ENCODE peak calls at places on chromosomes 5 and 9, in nine cellular contexts. A is CD8-positive, alpha-beta T cell; C is ascending aorta; E is heart right ventricle; N is uterus; Y is transverse colon; H is endodermal cell; U is IMR-90; P is sigmoid colon. J is an unnamed sample.
A peak's percentile ranks its signal among the peaks of the same experiment; 100 is the strongest.

GRCh38 chr9:2234371-2234893 is 219.3 kb downstream of the SMARCA2 start:
- DNase-seq in A (no peak), C (no peak), E (peak; percentile 12), N (peak; percentile 31), Y (no peak), H (no peak), U (peak; percentile 21), P (peak; percentile 71), J (peak; percentile 11)

GRCh38 chr9:109205526-109205925 is 38.5 kb upstream of the FRRS1L start:
- DNase-seq in A (no peak), C (no peak), E (no peak), N (no peak), Y (no peak), H (no peak), U (no peak), P (no peak), J (no peak)

GRCh38 chr9:8832956-8833355 is 1033.4 kb upstream of the DMAC1 start:
- DNase-seq in A (no peak), C (no peak), E (no peak), N (no peak), Y (no peak), H (no peak), U (no peak), P (no peak), J (no peak)

GRCh38 chr5:66840527-66841013 is 244.4 kb downstream of the MAST4 start:
- DNase-seq in A (no peak), C (no peak), E (no peak), N (no peak), Y (no peak), H (no peak), U (no peak), P (no peak), J (no peak)

GRCh38 chr9:137543237-137543963 is 6.8 kb downstream of the PNPLA7 start:
- DNase-seq in A (no peak), C (no peak), E (no peak), N (no peak), Y (no peak), H (no peak), U (no peak), P (no peak), J (no peak)

GRCh38 chr5:53130206-53130605 is 20.6 kb upstream of the MOCS2 start:
- DNase-seq in A (no peak), C (no peak), E (no peak), N (no peak), Y (no peak), H (no peak), U (peak; percentile 26), P (no peak), J (no peak)

GRCh38 chr5:143409972-143410371 is 6.5 kb upstream of the NR3C1 start:
- DNase-seq in A (no peak), C (no peak), E (no peak), N (no peak), Y (no peak), H (no peak), U (no peak), P (no peak), J (no peak)

GRCh38 chr9:18759836-18760235 is 273.2 kb downstream of the SAXO1 start:
- DNase-seq in A (no peak), C (no peak), E (no peak), N (no peak), Y (no peak), H (no peak), U (no peak), P (no peak), J (no peak)

GRCh38 chr9:36036253-36036779 is 397 bp upstream of the RECK start:
- DNase-seq in A (no peak), C (no peak), E (no peak), N (no peak), Y (no peak), H (no peak), U (no peak), P (no peak), J (peak; percentile 49)

GRCh38 chr9:94812343-94812742 is 85.8 kb downstream of the AOPEP start:
- DNase-seq in A (no peak), C (no peak), E (no peak), N (no peak), Y (no peak), H (no peak), U (peak; percentile 77), P (no peak), J (no peak)

GRCh38 chr5:115626444-115626823 is 598 bp upstream of the TMED7 start:
- DNase-seq in A (no peak), C (no peak), E (no peak), N (no peak), Y (no peak), H (no peak), U (peak; percentile 62), P (no peak), J (peak; percentile 32)

GRCh38 chr5:108212775-108213346 is 169.0 kb downstream of the FBXL17 start:
- DNase-seq in A (no peak), C (no peak), E (no peak), N (no peak), Y (no peak), H (peak; percentile 88), U (peak; percentile 70), P (no peak), J (no peak)

GRCh38 chr5:72210913-72211670 is 103.8 kb downstream of the MAP1B start:
- DNase-seq in A (no peak), C (peak; percentile 66), E (peak; percentile 52), N (peak; percentile 27), Y (peak; percentile 23), H (no peak), U (peak; percentile 88), P (no peak), J (peak; percentile 84)

GRCh38 chr9:135349963-135350360 is 129.6 kb upstream of the PPP1R26 start:
- DNase-seq in A (no peak), C (no peak), E (no peak), N (no peak), Y (no peak), H (no peak), U (no peak), P (no peak), J (no peak)

GRCh38 chr9:23492126-23493002 is 333.7 kb downstream of the ELAVL2 start:
- DNase-seq in A (no peak), C (no peak), E (no peak), N (no peak), Y (no peak), H (peak; percentile 51), U (peak; percentile 0), P (no peak), J (peak; percentile 66)

GRCh38 chr5:61582421-61582820 is 250.4 kb downstream of the ZSWIM6 start:
- DNase-seq in A (no peak), C (no peak), E (no peak), N (no peak), Y (no peak), H (no peak), U (no peak), P (no peak), J (no peak)

DNA sequence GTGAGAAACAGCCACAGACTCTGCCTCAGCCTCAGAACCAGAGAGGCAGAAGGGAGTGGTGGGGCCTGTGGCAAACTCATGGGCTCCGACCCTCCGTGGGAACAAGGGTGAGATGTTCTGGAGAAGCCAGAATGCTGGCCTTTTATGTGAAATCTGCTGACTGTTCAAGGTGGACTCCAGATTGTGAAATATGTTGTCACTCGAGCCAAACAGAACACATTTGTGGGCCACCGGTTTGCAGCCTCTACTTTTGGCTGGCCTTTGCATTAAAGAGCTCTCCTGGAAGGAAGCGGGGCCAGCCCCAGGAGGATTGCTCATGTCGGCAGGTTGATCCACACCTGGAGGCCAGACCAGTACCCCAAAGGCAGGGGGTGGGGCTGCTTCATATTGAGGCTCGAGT is 62.4 kb downstream of the ERGIC1 start:
- DNase-seq in A (no peak), C (no peak), E (no peak), N (no peak), Y (no peak), H (no peak), U (no peak), P (peak; percentile 77), J (no peak)
- H3K27ac ChIP-seq in A (no peak overlapping the region), C (peak overlapping the region; percentile 96), E (peak overlapping the region; percentile 75), N (peak overlapping the region; percentile 91), Y (peak overlapping the region; percentile 95), H (no peak overlapping the region), U (peak overlapping the region; percentile 98), P (peak overlapping the region; percentile 96), J (peak overlapping the region; percentile 97)

DNA sequence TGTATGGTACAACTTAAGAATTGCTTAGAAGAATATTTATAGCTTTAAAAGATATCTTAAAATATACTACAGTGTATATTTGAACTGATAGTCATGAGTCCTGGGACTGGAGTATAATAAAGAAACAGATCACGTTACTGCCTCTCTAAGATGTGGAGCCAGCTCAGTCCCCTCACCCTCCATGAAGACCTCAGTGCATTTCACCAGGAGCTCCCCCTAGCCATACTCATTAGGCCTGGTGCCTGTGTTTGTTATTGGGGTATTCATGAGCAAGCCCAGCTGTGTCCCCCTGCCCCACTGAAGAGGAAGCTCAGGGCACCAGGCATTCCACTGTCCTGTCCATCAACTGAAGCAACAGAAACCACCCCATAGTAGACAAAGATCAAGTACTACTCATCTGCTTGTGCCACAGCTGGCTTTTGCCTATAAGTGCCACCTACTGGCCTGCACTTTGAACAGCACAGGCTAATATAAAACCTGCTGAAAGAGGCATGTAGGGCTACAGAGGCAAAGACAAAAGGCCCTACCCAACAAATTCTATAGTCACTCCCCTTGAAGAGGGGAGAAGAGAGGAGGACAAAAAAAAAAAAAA is 850.2 kb upstream of the NUDT12 start:
- DNase-seq in A (no peak), C (no peak), E (no peak), N (no peak), Y (no peak), H (peak; percentile 83), U (peak; percentile 17), P (no peak), J (peak; percentile 45)
- TF ChIP-seq CTCF in A (no peak), C (no peak), E (no peak), N (no peak), Y (peak; percentile 42), H (peak; percentile 87), U (peak; percentile 28), P (no peak), J (peak; percentile 65)

DNA sequence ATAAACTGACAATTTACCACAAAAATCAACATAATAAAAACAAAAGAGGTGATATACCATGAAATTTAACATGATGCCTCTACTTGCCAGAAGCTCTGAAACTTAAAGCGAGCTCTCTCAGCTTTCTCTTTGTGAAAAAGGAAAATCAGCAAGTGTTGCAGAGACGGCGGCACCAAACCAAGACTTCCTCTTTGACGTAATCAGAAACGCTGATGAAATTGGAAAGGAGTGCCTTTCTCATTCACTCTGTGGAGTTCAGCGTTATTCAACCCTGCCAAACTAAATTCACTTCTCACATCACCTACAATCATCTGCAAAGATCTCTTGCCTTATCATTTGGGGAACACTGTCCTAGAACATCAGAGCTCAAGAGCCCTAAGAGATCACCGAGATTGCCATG is 32.2 kb downstream of the ANXA6 start:
- DNase-seq in A (no peak), C (no peak), E (no peak), N (no peak), Y (no peak), H (no peak), U (no peak), P (no peak), J (no peak)
- H3K4me1 ChIP-seq in A (peaks cover 34% of the 10 kb centered on the region), C (no peaks in the 10 kb centered on the region), E (peaks cover 30% of the 10 kb centered on the region), N (no peaks in the 10 kb centered on the region), Y (no peaks in the 10 kb centered on the region), H (no peaks in the 10 kb centered on the region), U (peaks cover 2% of the 10 kb centered on the region), P (peaks cover 16% of the 10 kb centered on the region), J (no peaks in the 10 kb centered on the region)

DNA sequence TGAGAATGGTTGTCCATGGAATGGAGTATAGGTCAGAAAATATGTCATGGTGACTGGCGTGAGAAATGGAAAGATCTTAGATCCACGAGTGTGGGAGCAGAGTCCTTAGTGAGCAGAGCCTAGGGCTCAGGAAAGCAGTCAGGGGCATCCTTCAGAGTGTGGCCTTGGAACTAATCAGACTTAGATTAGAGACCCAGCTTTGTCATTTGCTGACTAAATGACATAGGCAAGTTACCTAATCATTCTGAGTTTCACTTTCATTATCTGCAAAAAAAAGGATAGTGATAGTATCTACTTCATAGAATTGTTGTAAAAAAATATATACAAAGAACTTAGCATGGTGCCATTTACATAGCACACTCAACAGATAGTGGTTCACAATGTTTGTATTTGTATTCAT is 24.3 kb upstream of the SLIT3 start:
- DNase-seq in A (no peak), C (no peak), E (no peak), N (no peak), Y (no peak), H (no peak), U (no peak), P (no peak), J (no peak)
- H3K27ac ChIP-seq in A (no peak overlapping the region), C (no peak overlapping the region), E (no peak overlapping the region), N (no peak overlapping the region), Y (no peak overlapping the region), H (no peak overlapping the region), U (no peak overlapping the region), P (no peak overlapping the region), J (no peak overlapping the region)

J was measured in foreskin keratinocyte.